ENCODE peak calls at places on chromosomes 13 and 19, in six cellular contexts. G is testis, S is AG04449, H is pancreas, M is HS-27A, C is WTC11. F is an unnamed sample.
A peak's percentile ranks its signal among the peaks of the same experiment; 100 is the strongest.

GRCh38 chr13:20002766-20003165 is 44.2 kb downstream of the ZMYM2 start:
- DNase-seq in G (no peak), S (no peak), H (no peak), M (no peak), C (no peak), F (no peak)

GRCh38 chr19:37055330-37055729 is 22.9 kb upstream of the ZNF420 start:
- DNase-seq in G (no peak), S (no peak), H (no peak), M (no peak), C (no peak), F (no peak)

GRCh38 chr13:110187501-110188161 is 119.3 kb downstream of the COL4A1 start:
- DNase-seq in G (peak; percentile 58), S (peak; percentile 9), H (peak; percentile 67), M (peak; percentile 27), C (no peak), F (no peak)

GRCh38 chr19:32363175-32363574 is 17.8 kb downstream of the ZNF507 start:
- DNase-seq in G (no peak), S (no peak), H (no peak), M (no peak), C (no peak), F (no peak)

GRCh38 chr19:54206030-54206830 is 5.6 kb downstream of the RPS9 start:
- DNase-seq in G (no peak), S (no peak), H (no peak), M (no peak), C (no peak), F (no peak)

GRCh38 chr19:6671960-6672359 is 2.0 kb upstream of the TNFSF14 start:
- DNase-seq in G (no peak), S (no peak), H (no peak), M (no peak), C (no peak), F (no peak)

GRCh38 chr19:41426952-41427646 is at the start of gene B3GNT8:
- DNase-seq in G (peak; percentile 66), S (no peak), H (peak; percentile 62), M (no peak), C (peak; percentile 89), F (peak; percentile 56)

GRCh38 chr13:47903836-47904235 is 97.2 kb downstream of the SUCLA2 start:
- DNase-seq in G (no peak), S (peak; percentile 33), H (no peak), M (no peak), C (no peak), F (peak; percentile 11)

GRCh38 chr19:35845215-35846037 is 6.9 kb downstream of the NPHS1 start:
- DNase-seq in G (no peak), S (no peak), H (peak; percentile 65), M (no peak), C (peak; percentile 61), F (peak; percentile 87)

GRCh38 chr19:33134571-33135041 is 2.7 kb downstream of the WDR88 start:
- DNase-seq in G (no peak), S (no peak), H (no peak), M (no peak), C (peak; percentile 65), F (no peak)

GRCh38 chr13:58455094-58455493 is 823.5 kb downstream of the PCDH17 start:
- DNase-seq in G (no peak), S (no peak), H (no peak), M (no peak), C (no peak), F (no peak)

F was measured in SW480.